ENCODE peak calls at places on chromosomes 16 and 17, in seven cellular contexts. S, Q, T, M, R, D and B are unnamed samples.

GRCh38 chr16:28845173-28846079 is 722 bp downstream of the TUFM start:
- DNase-seq in M (no peak), S (no peak), R (peak), Q (no peak), T (peak), D (no peak), B (no peak)

GRCh38 chr16:30521873-30522641 is 4.3 kb downstream of the ZNF768 start:
- DNase-seq in R (no peak), D (no peak), M (no peak), S (no peak), T (no peak), Q (no peak), B (no peak)

GRCh38 chr17:45088741-45089140 is 27.6 kb downstream of the NMT1 start:
- DNase-seq in R (no peak), M (no peak), T (no peak), Q (no peak), S (no peak), D (no peak), B (no peak)

GRCh38 chr17:35432176-35433074 is at the start of gene SLFN12:
- DNase-seq in T (peak), R (peak), D (no peak), S (no peak), Q (peak), M (peak), B (peak)

GRCh38 chr17:78357177-78357586 is 2.7 kb downstream of the SOCS3 start:
- DNase-seq in R (no peak), D (no peak), M (no peak), T (peak), S (no peak), Q (peak), B (no peak)

GRCh38 chr17:21218101-21218500 is 4.1 kb upstream of the TMEM11 start:
- DNase-seq in Q (no peak), S (no peak), R (peak), D (no peak), M (no peak), T (no peak), B (no peak)

GRCh38 chr17:28038802-28039600 is 3.5 kb upstream of the NLK start:
- DNase-seq in D (no peak), M (no peak), Q (no peak), T (peak), S (no peak), R (no peak), B (no peak)

GRCh38 chr16:593807-594206 is 3.9 kb downstream of the RAB40C start:
- DNase-seq in Q (peak), R (no peak), M (no peak), S (no peak), D (no peak), T (no peak), B (no peak)

GRCh38 chr17:21301593-21302550 is 17.4 kb downstream of the MAP2K3 start:
- DNase-seq in R (no peak), Q (peak), S (no peak), T (no peak), D (no peak), M (no peak), B (no peak)

GRCh38 chr17:43406676-43407645 is 8.2 kb downstream of the ARL4D start:
- DNase-seq in R (peak), T (peak), D (no peak), Q (no peak), S (no peak), M (no peak), B (no peak)

GRCh38 chr17:80146121-80147034 is 550 bp downstream of the EIF4A3 start:
- DNase-seq in S (no peak), R (peak), M (no peak), D (no peak), Q (no peak), T (no peak), B (peak)

GRCh38 chr17:81710514-81711308 is 1.4 kb upstream of the SLC25A10 start:
- DNase-seq in Q (no peak), R (peak), M (no peak), D (no peak), T (peak), S (no peak), B (no peak)
- H3K4me3 ChIP-seq in Q (peak), R (no peak), M (peak), D (no peak), T (no peak), S (peak), B (no peak)

GRCh38 chr17:8013731-8014557 is 11.5 kb downstream of the GUCY2D start:
- DNase-seq in M (no peak), D (no peak), Q (no peak), S (no peak), T (no peak), R (no peak), B (no peak)

GRCh38 chr17:8015957-8016631 is 13.7 kb downstream of the GUCY2D start:
- DNase-seq in D (no peak), Q (peak), R (no peak), M (no peak), S (no peak), T (no peak), B (no peak)

GRCh38 chr17:8016632-8017424 is 14.4 kb downstream of the GUCY2D start:
- DNase-seq in M (peak), Q (peak), D (no peak), T (peak), R (peak), S (no peak), B (no peak)

GRCh38 chr17:8014558-8014850 is 12.1 kb downstream of the GUCY2D start:
- DNase-seq in R (no peak), Q (no peak), M (no peak), D (no peak), T (no peak), S (no peak), B (no peak)

GRCh38 chr17:8015236-8015956 is 13.0 kb downstream of the GUCY2D start:
- DNase-seq in T (no peak), M (no peak), D (no peak), R (no peak), Q (no peak), S (no peak), B (no peak)
- H3K4me3 ChIP-seq in T (no peak), M (no peak), D (no peak), R (no peak), Q (peak), S (no peak), B (peak)

DNA sequence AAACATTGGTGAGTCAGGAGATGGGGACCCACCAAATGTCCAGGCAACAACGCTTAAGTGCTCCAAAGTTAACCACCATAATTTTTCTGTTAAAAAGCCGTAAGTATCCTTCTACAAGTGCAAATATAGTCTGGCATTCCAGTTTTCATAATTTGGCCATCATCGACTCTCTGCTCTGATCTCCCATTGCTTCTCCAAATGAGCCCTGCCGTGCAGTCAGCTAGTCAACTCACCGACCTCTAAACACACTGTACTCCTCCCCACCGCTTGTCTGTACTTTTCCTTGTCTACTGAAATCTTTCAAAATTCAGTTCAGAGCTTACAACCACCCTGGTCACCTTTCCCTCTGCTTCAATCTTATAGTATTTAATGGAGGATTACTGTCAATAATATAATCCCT is 52.6 kb upstream of the SLC25A19 start:
- DNase-seq in R (no peak), D (no peak), Q (no peak), T (no peak), S (no peak), M (no peak), B (no peak)
- H3K4me3 ChIP-seq in R (no peak), D (no peak), Q (no peak), T (no peak), S (no peak), M (no peak), B (no peak)

DNA sequence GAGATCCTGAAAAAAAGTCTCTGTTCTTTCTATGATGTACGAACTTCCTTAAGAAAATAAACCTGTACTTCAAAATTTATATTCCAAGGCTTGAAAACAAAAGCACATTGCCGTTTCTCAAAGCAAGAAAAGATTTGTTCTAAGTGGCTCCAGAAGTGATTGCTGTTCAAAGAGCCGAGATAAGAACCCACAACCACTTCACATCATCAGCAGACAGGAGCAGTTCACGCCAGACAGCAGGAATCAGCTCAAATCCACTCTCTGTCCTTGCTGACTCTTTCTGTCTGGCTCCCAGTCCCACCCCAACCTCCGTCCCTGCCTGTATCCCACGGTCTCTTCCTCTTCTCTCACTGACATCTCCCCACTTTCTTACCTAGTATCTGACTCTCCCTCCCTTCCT is 85.0 kb upstream of the MYOCD start:
- DNase-seq in R (peak), S (no peak), T (no peak), Q (no peak), D (no peak), M (no peak), B (no peak)
- H3K4me3 ChIP-seq in R (no peak), S (no peak), T (no peak), Q (no peak), D (no peak), M (peak), B (no peak)

GRCh38 chr16:2149630-2150417 is 1.4 kb downstream of the RAB26 start:
- DNase-seq in R (peak), Q (no peak), D (no peak), S (no peak), T (peak), M (no peak), B (no peak)
- H3K4me3 ChIP-seq in R (no peak), Q (no peak), D (no peak), S (no peak), T (no peak), M (no peak), B (no peak)

GRCh38 chr16:51156836-51157235 is 5.8 kb upstream of the SALL1 start:
- DNase-seq in Q (no peak), D (no peak), S (no peak), R (no peak), M (no peak), T (no peak), B (no peak)
- H3K4me3 ChIP-seq in Q (no peak), D (no peak), S (peak), R (no peak), M (no peak), T (no peak), B (no peak)

DNA sequence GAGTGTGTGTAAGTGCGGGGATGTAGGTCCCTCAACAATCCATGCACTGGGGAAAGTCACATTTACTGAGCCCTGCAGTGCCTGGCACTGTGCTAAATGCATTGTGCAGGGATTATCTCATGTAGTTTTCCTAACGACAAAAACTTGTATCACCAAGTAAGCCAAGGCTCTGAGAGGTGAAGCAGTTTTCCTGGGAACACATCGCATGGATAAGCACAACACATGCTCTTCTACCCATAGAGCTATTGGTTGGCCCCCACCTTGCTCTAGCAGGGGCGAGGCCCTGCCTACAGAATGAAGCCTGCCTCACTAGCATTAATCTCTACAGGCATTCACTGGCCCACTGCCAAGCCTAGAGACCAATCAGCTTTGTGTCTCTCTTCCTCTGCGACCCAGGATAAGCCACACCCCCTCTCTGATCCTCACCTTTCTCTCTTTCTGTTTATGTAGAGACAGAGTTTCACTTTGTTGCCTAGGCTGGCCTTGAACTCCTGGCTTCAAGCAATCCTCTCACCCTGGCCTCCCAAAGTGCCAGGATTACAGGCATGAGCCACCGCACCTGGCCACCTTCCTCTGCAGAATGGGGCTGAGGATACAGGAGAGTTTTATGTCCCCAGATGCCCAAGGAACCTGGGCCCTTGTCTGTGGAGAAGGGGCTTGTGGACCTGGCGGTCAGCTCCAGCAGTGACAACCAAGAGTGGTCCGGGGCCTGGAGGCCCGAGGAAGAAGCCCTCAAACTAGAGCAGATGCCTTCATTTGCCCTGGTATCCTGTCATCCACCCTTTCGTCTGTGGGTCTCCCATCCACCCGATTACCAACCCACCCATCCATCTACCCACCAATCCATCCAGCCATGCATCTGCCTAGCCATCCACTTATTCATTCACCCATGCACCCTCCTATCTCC is 12.8 kb downstream of the CDH16 start:
- DNase-seq in S (no peak), R (peak), D (no peak), M (no peak), T (no peak), Q (no peak), B (no peak)
- H3K4me3 ChIP-seq in S (no peak), R (no peak), D (no peak), M (no peak), T (no peak), Q (no peak), B (no peak)

GRCh38 chr17:39617446-39618251 is 9.1 kb upstream of the PPP1R1B start:
- DNase-seq in S (peak), T (peak), Q (peak), R (no peak), D (no peak), M (peak), B (peak)

GRCh38 chr17:39618252-39618913 is 8.4 kb upstream of the PPP1R1B start:
- DNase-seq in R (no peak), T (no peak), M (no peak), D (no peak), S (no peak), Q (no peak), B (no peak)

GRCh38 chr17:39615434-39615833 is 7.7 kb upstream of the NEUROD2 start:
- DNase-seq in D (no peak), Q (no peak), T (no peak), S (no peak), M (no peak), R (no peak), B (no peak)

GRCh38 chr17:39618956-39619785 is 7.6 kb upstream of the PPP1R1B start:
- DNase-seq in S (no peak), M (no peak), Q (no peak), D (no peak), T (no peak), R (no peak), B (no peak)

DNA sequence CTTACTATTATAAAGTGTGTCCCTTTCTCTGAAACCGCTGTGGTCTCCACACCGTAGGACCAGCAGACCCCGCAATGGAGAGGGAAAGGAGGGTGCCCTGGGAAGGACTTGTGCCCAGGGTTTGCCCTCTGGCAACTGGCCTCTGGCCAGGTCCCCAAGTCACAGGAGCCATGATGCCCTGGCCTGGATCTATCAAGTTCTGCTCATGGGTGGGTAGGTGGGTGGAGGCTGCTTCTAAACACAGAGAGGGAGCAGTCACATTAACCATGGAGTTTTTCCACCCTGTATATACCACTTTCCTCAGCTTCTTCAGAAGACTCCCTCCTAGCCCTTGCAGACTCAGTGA is 9.4 kb upstream of the NEUROD2 start:
- DNase-seq in D (no peak), T (no peak), S (no peak), Q (no peak), M (no peak), R (no peak), B (no peak)
- H3K4me3 ChIP-seq in D (no peak), T (no peak), S (peak), Q (peak), M (no peak), R (no peak), B (peak)